ENCODE peak calls at places on chromosome X, in five cellular contexts. H is HEK293T, M is H1, R is GM12878, Y is HepG2. X is an unnamed sample.

GRCh38 chrX:1516596-1517104 is 20.3 kb downstream of the P2RY8 start:
- DNase-seq in H (no peak), M (peak), R (no peak), Y (no peak), X (no peak)

GRCh38 chrX:45009371-45010000 is 136.5 kb downstream of the KDM6A start:
- DNase-seq in H (no peak), M (no peak), R (no peak), Y (no peak), X (no peak)

GRCh38 chrX:49754238-49754857 is 58.6 kb upstream of the PAGE1 start:
- DNase-seq in H (peak), M (peak), R (no peak), Y (peak), X (peak)

GRCh38 chrX:22323541-22323940 is 50.8 kb downstream of the CBLL2 start:
- DNase-seq in H (no peak), M (no peak), R (no peak), Y (no peak), X (no peak)

GRCh38 chrX:51496501-51497291 is at the start of gene NUDT11:
- DNase-seq in H (peak), M (peak), R (no peak), Y (no peak), X (peak)

GRCh38 chrX:109936114-109936513 is 66.8 kb upstream of the TMEM164 start:
- DNase-seq in H (no peak), M (no peak), R (no peak), Y (no peak), X (no peak)

GRCh38 chrX:112211459-112211858 is 128.9 kb upstream of the TRPC5 start:
- DNase-seq in H (no peak), M (no peak), R (peak), Y (no peak), X (no peak)

GRCh38 chrX:121407627-121408026 is 360.2 kb downstream of the GLUD2 start:
- DNase-seq in H (no peak), M (no peak), R (no peak), Y (no peak), X (no peak)

GRCh38 chrX:126552313-126553022 is at the start of gene DCAF12L1:
- DNase-seq in H (no peak), M (peak), R (no peak), Y (no peak), X (no peak)

GRCh38 chrX:111652719-111653118 is 28.3 kb upstream of the ALG13 start:
- DNase-seq in H (peak), M (no peak), R (no peak), Y (no peak), X (no peak)

GRCh38 chrX:121504148-121504547 is 456.7 kb downstream of the GLUD2 start:
- DNase-seq in H (no peak), M (no peak), R (no peak), Y (no peak), X (no peak)

GRCh38 chrX:140318306-140318705 is 186.6 kb downstream of the SOX3 start:
- DNase-seq in H (no peak), M (no peak), R (no peak), Y (no peak), X (no peak)

GRCh38 chrX:153238361-153238760 is 59.3 kb downstream of the MAGEA1 start:
- DNase-seq in H (no peak), M (no peak), R (no peak), Y (no peak), X (no peak)

GRCh38 chrX:155864655-155865054 is 16.5 kb upstream of the VAMP7 start:
- DNase-seq in H (no peak), M (no peak), R (no peak), Y (peak), X (no peak)

GRCh38 chrX:47321978-47322377 is 48.4 kb upstream of the ZNF157 start:
- DNase-seq in H (no peak), M (peak), R (no peak), Y (no peak), X (no peak)

GRCh38 chrX:47321386-47321785 is 49.0 kb upstream of the ZNF157 start:
- DNase-seq in H (no peak), M (peak), R (no peak), Y (no peak), X (peak)

GRCh38 chrX:150763810-150764209 is 70.6 kb downstream of the MTMR1 start:
- DNase-seq in H (no peak), M (no peak), R (no peak), Y (no peak), X (no peak)

GRCh38 chrX:17062065-17062464 is 115.6 kb downstream of the REPS2 start:
- DNase-seq in H (no peak), M (no peak), R (no peak), Y (no peak), X (no peak)

GRCh38 chrX:20595928-20596550 is 329.3 kb upstream of the RPS6KA3 start:
- DNase-seq in H (no peak), M (no peak), R (no peak), Y (no peak), X (no peak)

GRCh38 chrX:10479508-10479907 is 140.9 kb downstream of the MID1 start:
- DNase-seq in H (no peak), M (no peak), R (no peak), Y (no peak), X (no peak)

GRCh38 chrX:136030357-136031225 is 45.4 kb downstream of the SLC9A6 start:
- DNase-seq in H (no peak), M (no peak), R (no peak), Y (no peak), X (no peak)

GRCh38 chrX:46587753-46588171 is 14.2 kb downstream of the CHST7 start:
- DNase-seq in H (no peak), M (no peak), R (no peak), Y (no peak), X (no peak)

GRCh38 chrX:11105080-11105479 is 6.1 kb upstream of the HCCS start:
- DNase-seq in H (no peak), M (no peak), R (no peak), Y (no peak), X (no peak)

GRCh38 chrX:10512258-10512657 is 108.1 kb downstream of the MID1 start:
- DNase-seq in H (no peak), M (no peak), R (no peak), Y (no peak), X (no peak)

GRCh38 chrX:16882188-16882587 is 12.0 kb upstream of the RBBP7 start:
- DNase-seq in H (no peak), M (no peak), R (no peak), Y (no peak), X (no peak)

GRCh38 chrX:16992411-16992810 is 46.0 kb downstream of the REPS2 start:
- DNase-seq in H (no peak), M (no peak), R (no peak), Y (no peak), X (no peak)

GRCh38 chrX:129833153-129834004 is 10.3 kb downstream of the ZDHHC9 start:
- DNase-seq in H (no peak), M (no peak), R (no peak), Y (no peak), X (no peak)

GRCh38 chrX:45295587-45295986 is 94.9 kb upstream of the DIPK2B start:
- DNase-seq in H (peak), M (no peak), R (no peak), Y (peak), X (no peak)

GRCh38 chrX:77731821-77732419 is 54.1 kb downstream of the ATRX start:
- DNase-seq in H (no peak), M (no peak), R (no peak), Y (peak), X (no peak)

GRCh38 chrX:94204524-94204923 is 530.5 kb downstream of the FAM133A start:
- DNase-seq in H (peak), M (no peak), R (no peak), Y (no peak), X (no peak)

GRCh38 chrX:641671-642435 is 11.3 kb downstream of the SHOX start:
- DNase-seq in H (no peak), M (peak), R (no peak), Y (no peak), X (no peak)

GRCh38 chrX:15849555-15849954 is 5.1 kb downstream of the AP1S2 start:
- DNase-seq in H (peak), M (no peak), R (no peak), Y (no peak), X (no peak)

GRCh38 chrX:48589482-48590162 is 7.7 kb upstream of the WDR13 start:
- DNase-seq in H (no peak), M (no peak), R (no peak), Y (no peak), X (no peak)

GRCh38 chrX:121579016-121579760 is 531.8 kb downstream of the GLUD2 start:
- DNase-seq in H (peak), M (no peak), R (peak), Y (peak), X (no peak)

GRCh38 chrX:53599781-53600396 is 86.6 kb downstream of the HUWE1 start:
- DNase-seq in H (no peak), M (no peak), R (no peak), Y (no peak), X (no peak)

GRCh38 chrX:2502668-2503519 is 2.1 kb upstream of the DHRSX start:
- DNase-seq in H (no peak), M (no peak), R (no peak), Y (no peak), X (no peak)

GRCh38 chrX:117978402-117978801 is 138.2 kb downstream of the KLHL13 start:
- DNase-seq in H (no peak), M (no peak), R (no peak), Y (no peak), X (no peak)

GRCh38 chrX:122517781-122518180 is 666.3 kb upstream of the GRIA3 start:
- DNase-seq in H (no peak), M (no peak), R (no peak), Y (no peak), X (no peak)

GRCh38 chrX:32948130-32948529 is 263.2 kb downstream of the DMD start:
- DNase-seq in H (no peak), M (no peak), R (no peak), Y (no peak), X (no peak)
- TF ChIP-seq SUZ12 in H (no peak), M (no peak), R (no peak), Y (no peak), X (no peak)

GRCh38 chrX:149494844-149495565 is 10.1 kb downstream of the IDS start:
- DNase-seq in H (no peak), M (no peak), R (no peak), Y (peak), X (no peak)

GRCh38 chrX:149497054-149497453 is 8.1 kb downstream of the IDS start:
- DNase-seq in H (no peak), M (no peak), R (no peak), Y (no peak), X (no peak)

GRCh38 chrX:149493567-149494562 is 11.2 kb downstream of the IDS start:
- DNase-seq in H (no peak), M (no peak), R (no peak), Y (no peak), X (no peak)

GRCh38 chrX:149497626-149498025 is 7.5 kb downstream of the IDS start:
- DNase-seq in H (no peak), M (no peak), R (no peak), Y (no peak), X (no peak)

GRCh38 chrX:149495573-149496071 is 9.5 kb downstream of the IDS start:
- DNase-seq in H (no peak), M (no peak), R (no peak), Y (peak), X (no peak)
- TF ChIP-seq SUZ12 in H (no peak), M (no peak), R (no peak), Y (no peak), X (no peak)

GRCh38 chrX:6432211-6432610 is 102.7 kb downstream of the VCX3A start:
- DNase-seq in H (no peak), M (no peak), R (no peak), Y (no peak), X (no peak)
- TF ChIP-seq SUZ12 in H (no peak), M (no peak), R (no peak), Y (no peak), X (no peak)

GRCh38 chrX:40278340-40279090 is 180.8 kb upstream of the BCOR start:
- DNase-seq in H (no peak), M (no peak), R (no peak), Y (no peak), X (no peak)
- TF ChIP-seq SUZ12 in H (no peak), M (no peak), R (no peak), Y (no peak), X (no peak)

GRCh38 chrX:13026877-13027652 is 17.4 kb downstream of the FAM9C start:
- DNase-seq in H (no peak), M (no peak), R (no peak), Y (no peak), X (no peak)

GRCh38 chrX:13029831-13030771 is 14.3 kb downstream of the FAM9C start:
- DNase-seq in H (no peak), M (no peak), R (no peak), Y (peak), X (peak)

GRCh38 chrX:13033193-13033592 is 11.2 kb downstream of the FAM9C start:
- DNase-seq in H (no peak), M (no peak), R (no peak), Y (no peak), X (no peak)

GRCh38 chrX:13028871-13029336 is 15.5 kb downstream of the FAM9C start:
- DNase-seq in H (no peak), M (no peak), R (no peak), Y (peak), X (no peak)

DNA sequence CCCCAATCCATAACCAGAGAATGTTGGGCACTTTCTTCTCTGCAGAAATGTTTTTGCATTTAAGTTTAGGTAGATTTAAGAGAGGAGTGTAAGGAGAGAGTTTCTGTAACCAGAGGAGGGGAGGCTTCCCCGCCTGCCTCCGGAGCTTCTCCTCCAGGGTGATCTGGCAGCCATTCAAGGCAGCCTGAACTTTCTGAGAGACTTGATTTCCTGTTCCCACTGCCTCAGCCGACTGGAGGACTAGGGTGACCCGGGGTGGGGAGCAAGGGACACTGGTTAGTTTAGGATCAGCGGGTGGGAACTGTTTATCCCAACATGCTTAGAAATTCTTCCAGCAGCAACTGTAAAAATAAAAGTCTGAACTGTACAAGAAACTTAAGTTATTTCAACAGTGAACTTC is 15.1 kb downstream of the FAM9C start:
- DNase-seq in H (no peak), M (no peak), R (no peak), Y (no peak), X (no peak)
- TF ChIP-seq SUZ12 in H (no peak), M (no peak), R (no peak), Y (no peak), X (no peak)

GRCh38 chrX:12981880-12982279 is 7.0 kb downstream of the TMSB4X start:
- DNase-seq in H (no peak), M (no peak), R (no peak), Y (no peak), X (no peak)
- TF ChIP-seq SUZ12 in H (no peak), M (no peak), R (no peak), Y (no peak), X (no peak)

DNA sequence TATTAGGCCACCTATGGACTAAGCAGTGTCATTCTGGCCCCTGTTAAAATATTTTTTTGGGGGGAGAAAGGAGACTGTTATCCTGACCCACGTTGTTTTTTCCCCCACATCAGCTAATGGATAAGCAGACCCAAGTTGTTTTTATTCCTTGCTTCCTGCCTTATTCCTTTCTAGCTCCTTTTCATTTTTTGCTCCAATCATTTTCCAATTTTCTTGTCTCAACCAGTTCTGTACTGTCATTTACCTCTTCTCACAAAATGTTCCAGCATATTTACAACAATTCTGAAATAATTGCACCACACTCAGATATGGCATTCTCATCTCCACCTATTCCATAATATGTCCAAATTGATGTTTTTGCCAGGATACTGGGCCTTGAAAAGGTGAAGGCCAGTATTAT is 150.3 kb downstream of the NEXMIF start:
- DNase-seq in H (no peak), M (no peak), R (no peak), Y (no peak), X (no peak)
- TF ChIP-seq SUZ12 in H (no peak), M (no peak), R (no peak), Y (no peak), X (no peak)

X was measured in NT2/D1.